ENCODE peak calls at places on chromosomes 11 and 22, in nine cellular contexts. One of them, this sample, is unnamed.

GRCh38 chr11:126061707-126062678 is 673 bp downstream of the CDON start:
- DNase-seq in skeletal muscle cell: no peak
- DNase-seq in Kasumi-1: peak
- DNase-seq in stimulated activated CD4-positive, alpha-beta T cell treated with anti-CD3 and anti-CD28 coated beads, Interleukin-2, amount 100 ng/mL, for 48 hours: no peak
- DNase-seq in fibroblast of the aortic adventitia: peak
- DNase-seq in HCT116: peak
- DNase-seq in RCC 7860: no peak
- DNase-seq in stimulated activated effector memory CD8-positive, alpha-beta T cell treated with anti-CD3 and anti-CD28 coated beads, Interleukin-12 subunit alpha, Interleukin-12 subunit beta, amount 100 ng/mL, for 72 hours: no peak
- DNase-seq in AG10803: peak
- DNase-seq in this sample: no peak

GRCh38 chr11:47917643-47918369 is 62.6 kb upstream of the PTPRJ start:
- DNase-seq in fibroblast of the aortic adventitia: peak
- DNase-seq in Kasumi-1: peak
- DNase-seq in RCC 7860: peak
- DNase-seq in stimulated activated CD4-positive, alpha-beta T cell treated with anti-CD3 and anti-CD28 coated beads, Interleukin-2, amount 100 ng/mL, for 48 hours: no peak
- DNase-seq in skeletal muscle cell: peak
- DNase-seq in HCT116: peak
- DNase-seq in stimulated activated effector memory CD8-positive, alpha-beta T cell treated with anti-CD3 and anti-CD28 coated beads, Interleukin-12 subunit alpha, Interleukin-12 subunit beta, amount 100 ng/mL, for 72 hours: no peak
- DNase-seq in AG10803: peak
- DNase-seq in this sample: no peak

GRCh38 chr22:17808688-17809403 is 34.6 kb upstream of the BID start:
- DNase-seq in stimulated activated effector memory CD8-positive, alpha-beta T cell treated with anti-CD3 and anti-CD28 coated beads, Interleukin-12 subunit alpha, Interleukin-12 subunit beta, amount 100 ng/mL, for 72 hours: no peak
- DNase-seq in HCT116: no peak
- DNase-seq in AG10803: no peak
- DNase-seq in RCC 7860: no peak
- DNase-seq in fibroblast of the aortic adventitia: no peak
- DNase-seq in stimulated activated CD4-positive, alpha-beta T cell treated with anti-CD3 and anti-CD28 coated beads, Interleukin-2, amount 100 ng/mL, for 48 hours: no peak
- DNase-seq in skeletal muscle cell: no peak
- DNase-seq in Kasumi-1: no peak
- DNase-seq in this sample: no peak

GRCh38 chr11:66371627-66372415 is at the start of gene SLC29A2:
- DNase-seq in stimulated activated CD4-positive, alpha-beta T cell treated with anti-CD3 and anti-CD28 coated beads, Interleukin-2, amount 100 ng/mL, for 48 hours: peak
- DNase-seq in Kasumi-1: peak
- DNase-seq in AG10803: no peak
- DNase-seq in fibroblast of the aortic adventitia: no peak
- DNase-seq in HCT116: peak
- DNase-seq in RCC 7860: no peak
- DNase-seq in stimulated activated effector memory CD8-positive, alpha-beta T cell treated with anti-CD3 and anti-CD28 coated beads, Interleukin-12 subunit alpha, Interleukin-12 subunit beta, amount 100 ng/mL, for 72 hours: peak
- DNase-seq in skeletal muscle cell: no peak
- DNase-seq in this sample: peak

GRCh38 chr11:79013509-79013908 is 427.3 kb downstream of the TENM4 start:
- DNase-seq in stimulated activated effector memory CD8-positive, alpha-beta T cell treated with anti-CD3 and anti-CD28 coated beads, Interleukin-12 subunit alpha, Interleukin-12 subunit beta, amount 100 ng/mL, for 72 hours: no peak
- DNase-seq in AG10803: peak
- DNase-seq in fibroblast of the aortic adventitia: peak
- DNase-seq in stimulated activated CD4-positive, alpha-beta T cell treated with anti-CD3 and anti-CD28 coated beads, Interleukin-2, amount 100 ng/mL, for 48 hours: no peak
- DNase-seq in HCT116: no peak
- DNase-seq in Kasumi-1: no peak
- DNase-seq in RCC 7860: peak
- DNase-seq in skeletal muscle cell: peak
- DNase-seq in this sample: no peak

GRCh38 chr11:78460468-78460867 is 42.8 kb upstream of the GAB2 start:
- DNase-seq in AG10803: peak
- DNase-seq in HCT116: no peak
- DNase-seq in RCC 7860: no peak
- DNase-seq in skeletal muscle cell: no peak
- DNase-seq in fibroblast of the aortic adventitia: peak
- DNase-seq in stimulated activated CD4-positive, alpha-beta T cell treated with anti-CD3 and anti-CD28 coated beads, Interleukin-2, amount 100 ng/mL, for 48 hours: no peak
- DNase-seq in Kasumi-1: no peak
- DNase-seq in stimulated activated effector memory CD8-positive, alpha-beta T cell treated with anti-CD3 and anti-CD28 coated beads, Interleukin-12 subunit alpha, Interleukin-12 subunit beta, amount 100 ng/mL, for 72 hours: no peak
- DNase-seq in this sample: no peak

GRCh38 chr11:706439-706956 is 467 bp downstream of the EPS8L2 start:
- DNase-seq in HCT116: no peak
- DNase-seq in skeletal muscle cell: no peak
- DNase-seq in stimulated activated CD4-positive, alpha-beta T cell treated with anti-CD3 and anti-CD28 coated beads, Interleukin-2, amount 100 ng/mL, for 48 hours: no peak
- DNase-seq in RCC 7860: peak
- DNase-seq in Kasumi-1: no peak
- DNase-seq in stimulated activated effector memory CD8-positive, alpha-beta T cell treated with anti-CD3 and anti-CD28 coated beads, Interleukin-12 subunit alpha, Interleukin-12 subunit beta, amount 100 ng/mL, for 72 hours: no peak
- DNase-seq in fibroblast of the aortic adventitia: peak
- DNase-seq in AG10803: peak
- DNase-seq in this sample: no peak

GRCh38 chr22:17921871-17922821 is 102.2 kb downstream of the MICAL3 start:
- DNase-seq in RCC 7860: peak
- DNase-seq in HCT116: no peak
- DNase-seq in fibroblast of the aortic adventitia: no peak
- DNase-seq in skeletal muscle cell: no peak
- DNase-seq in AG10803: no peak
- DNase-seq in stimulated activated effector memory CD8-positive, alpha-beta T cell treated with anti-CD3 and anti-CD28 coated beads, Interleukin-12 subunit alpha, Interleukin-12 subunit beta, amount 100 ng/mL, for 72 hours: no peak
- DNase-seq in Kasumi-1: no peak
- DNase-seq in stimulated activated CD4-positive, alpha-beta T cell treated with anti-CD3 and anti-CD28 coated beads, Interleukin-2, amount 100 ng/mL, for 48 hours: no peak
- DNase-seq in this sample: no peak

GRCh38 chr11:83641511-83641910 is 355.3 kb upstream of the CCDC90B start:
- DNase-seq in HCT116: no peak
- DNase-seq in Kasumi-1: no peak
- DNase-seq in RCC 7860: no peak
- DNase-seq in stimulated activated effector memory CD8-positive, alpha-beta T cell treated with anti-CD3 and anti-CD28 coated beads, Interleukin-12 subunit alpha, Interleukin-12 subunit beta, amount 100 ng/mL, for 72 hours: no peak
- DNase-seq in fibroblast of the aortic adventitia: peak
- DNase-seq in skeletal muscle cell: peak
- DNase-seq in stimulated activated CD4-positive, alpha-beta T cell treated with anti-CD3 and anti-CD28 coated beads, Interleukin-2, amount 100 ng/mL, for 48 hours: no peak
- DNase-seq in AG10803: peak
- DNase-seq in this sample: no peak

GRCh38 chr11:4191031-4191571 is 96.5 kb downstream of the RRM1 start:
- DNase-seq in RCC 7860: no peak
- DNase-seq in HCT116: no peak
- DNase-seq in stimulated activated effector memory CD8-positive, alpha-beta T cell treated with anti-CD3 and anti-CD28 coated beads, Interleukin-12 subunit alpha, Interleukin-12 subunit beta, amount 100 ng/mL, for 72 hours: no peak
- DNase-seq in Kasumi-1: no peak
- DNase-seq in AG10803: no peak
- DNase-seq in fibroblast of the aortic adventitia: no peak
- DNase-seq in skeletal muscle cell: no peak
- DNase-seq in stimulated activated CD4-positive, alpha-beta T cell treated with anti-CD3 and anti-CD28 coated beads, Interleukin-2, amount 100 ng/mL, for 48 hours: no peak
- DNase-seq in this sample: no peak